ENCODE peak calls at places on chromosomes 6 and 20, in ten cellular contexts. One of them, this sample, is unnamed.

GRCh38 chr20:13684566-13685222 is 46.0 kb upstream of the TASP1 start:
- DNase-seq in breast epithelium: no peak
- DNase-seq in pancreas: no peak
- DNase-seq in neural crest cell: no peak
- DNase-seq in BJ: no peak
- DNase-seq in A673: no peak
- DNase-seq in IMR-90: no peak
- DNase-seq in psoas muscle: no peak
- DNase-seq in HFFc6: no peak
- DNase-seq in left lung: no peak
- DNase-seq in this sample: no peak

GRCh38 chr6:118468682-118469465 is 79.2 kb upstream of the PLN start:
- DNase-seq in psoas muscle: no peak
- DNase-seq in IMR-90: peak; percentile 56
- DNase-seq in neural crest cell: no peak
- DNase-seq in left lung: no peak
- DNase-seq in BJ: no peak
- DNase-seq in HFFc6: no peak
- DNase-seq in pancreas: no peak
- DNase-seq in A673: no peak
- DNase-seq in breast epithelium: no peak
- DNase-seq in this sample: peak; percentile 37

GRCh38 chr20:38426006-38426405 is 9.1 kb downstream of the SNHG17 start:
- DNase-seq in pancreas: no peak
- DNase-seq in psoas muscle: no peak
- DNase-seq in BJ: peak; percentile 73
- DNase-seq in A673: peak; percentile 75
- DNase-seq in IMR-90: peak; percentile 95
- DNase-seq in neural crest cell: no peak
- DNase-seq in HFFc6: peak; percentile 92
- DNase-seq in left lung: peak; percentile 44
- DNase-seq in breast epithelium: no peak
- DNase-seq in this sample: peak; percentile 87

GRCh38 chr6:43120938-43121913 is 45.1 kb downstream of the PTK7 start:
- DNase-seq in A673: peak; percentile 83
- DNase-seq in breast epithelium: peak; percentile 71
- DNase-seq in psoas muscle: peak; percentile 86
- DNase-seq in pancreas: no peak
- DNase-seq in BJ: peak; percentile 95
- DNase-seq in HFFc6: peak; percentile 98
- DNase-seq in IMR-90: peak; percentile 98
- DNase-seq in neural crest cell: no peak
- DNase-seq in left lung: peak; percentile 59
- DNase-seq in this sample: peak; percentile 98

GRCh38 chr6:48087448-48087847 is 23.5 kb downstream of the PTCHD4 start:
- DNase-seq in breast epithelium: no peak
- DNase-seq in neural crest cell: no peak
- DNase-seq in psoas muscle: no peak
- DNase-seq in pancreas: no peak
- DNase-seq in IMR-90: peak; percentile 23
- DNase-seq in HFFc6: peak; percentile 15
- DNase-seq in BJ: no peak
- DNase-seq in left lung: no peak
- DNase-seq in A673: peak; percentile 39
- DNase-seq in this sample: no peak

GRCh38 chr20:36792422-36792821 is 18.9 kb upstream of the DSN1 start:
- DNase-seq in neural crest cell: no peak
- DNase-seq in breast epithelium: no peak
- DNase-seq in left lung: no peak
- DNase-seq in psoas muscle: no peak
- DNase-seq in pancreas: peak; percentile 21
- DNase-seq in IMR-90: peak; percentile 72
- DNase-seq in BJ: no peak
- DNase-seq in HFFc6: peak; percentile 76
- DNase-seq in A673: peak; percentile 65
- DNase-seq in this sample: peak; percentile 51

GRCh38 chr6:54245265-54245664 is 63.0 kb upstream of the TINAG start:
- DNase-seq in pancreas: no peak
- DNase-seq in neural crest cell: no peak
- DNase-seq in left lung: no peak
- DNase-seq in psoas muscle: no peak
- DNase-seq in A673: no peak
- DNase-seq in BJ: no peak
- DNase-seq in HFFc6: no peak
- DNase-seq in IMR-90: no peak
- DNase-seq in breast epithelium: no peak
- DNase-seq in this sample: no peak

GRCh38 chr20:15637971-15638754 is 935.1 kb downstream of the KIF16B start:
- DNase-seq in A673: no peak
- DNase-seq in left lung: no peak
- DNase-seq in HFFc6: no peak
- DNase-seq in IMR-90: no peak
- DNase-seq in pancreas: peak; percentile 15
- DNase-seq in BJ: no peak
- DNase-seq in breast epithelium: peak; percentile 58
- DNase-seq in neural crest cell: peak; percentile 17
- DNase-seq in psoas muscle: no peak
- DNase-seq in this sample: no peak

GRCh38 chr20:49607568-49607967 is 39.6 kb upstream of the PTGIS start:
- DNase-seq in breast epithelium: no peak
- DNase-seq in A673: no peak
- DNase-seq in pancreas: no peak
- DNase-seq in neural crest cell: no peak
- DNase-seq in left lung: no peak
- DNase-seq in IMR-90: no peak
- DNase-seq in HFFc6: no peak
- DNase-seq in psoas muscle: no peak
- DNase-seq in BJ: no peak
- DNase-seq in this sample: no peak

GRCh38 chr20:49602370-49603208 is 34.7 kb upstream of the PTGIS start:
- DNase-seq in pancreas: no peak
- DNase-seq in psoas muscle: peak; percentile 53
- DNase-seq in IMR-90: peak; percentile 41
- DNase-seq in A673: no peak
- DNase-seq in breast epithelium: no peak
- DNase-seq in left lung: no peak
- DNase-seq in HFFc6: no peak
- DNase-seq in neural crest cell: no peak
- DNase-seq in BJ: no peak
- DNase-seq in this sample: no peak

GRCh38 chr20:49601153-49601924 is 33.4 kb upstream of the PTGIS start:
- DNase-seq in neural crest cell: no peak
- DNase-seq in psoas muscle: no peak
- DNase-seq in left lung: no peak
- DNase-seq in A673: no peak
- DNase-seq in IMR-90: no peak
- DNase-seq in breast epithelium: no peak
- DNase-seq in BJ: no peak
- DNase-seq in HFFc6: no peak
- DNase-seq in pancreas: no peak
- DNase-seq in this sample: no peak

GRCh38 chr20:49599746-49600113 is 31.8 kb upstream of the PTGIS start:
- DNase-seq in breast epithelium: no peak
- DNase-seq in HFFc6: no peak
- DNase-seq in left lung: no peak
- DNase-seq in A673: no peak
- DNase-seq in pancreas: no peak
- DNase-seq in neural crest cell: no peak
- DNase-seq in psoas muscle: no peak
- DNase-seq in BJ: no peak
- DNase-seq in IMR-90: no peak
- DNase-seq in this sample: no peak

GRCh38 chr20:49603209-49603627 is 35.3 kb upstream of the PTGIS start:
- DNase-seq in IMR-90: peak; percentile 45
- DNase-seq in neural crest cell: no peak
- DNase-seq in psoas muscle: peak; percentile 67
- DNase-seq in HFFc6: peak; percentile 69
- DNase-seq in A673: no peak
- DNase-seq in left lung: no peak
- DNase-seq in breast epithelium: no peak
- DNase-seq in pancreas: no peak
- DNase-seq in BJ: peak; percentile 84
- DNase-seq in this sample: peak; percentile 43
- TF ChIP-seq CTCF in IMR-90: peak; percentile 46
- TF ChIP-seq CTCF in neural crest cell: peak; percentile 52
- TF ChIP-seq CTCF in psoas muscle: peak; percentile 15
- TF ChIP-seq CTCF in HFFc6: peak; percentile 53
- TF ChIP-seq CTCF in A673: peak; percentile 42
- TF ChIP-seq CTCF in left lung: no peak
- TF ChIP-seq CTCF in breast epithelium: no peak
- TF ChIP-seq CTCF in pancreas: no peak
- TF ChIP-seq CTCF in BJ: peak; percentile 45
- TF ChIP-seq CTCF in this sample: peak; percentile 78

DNA sequence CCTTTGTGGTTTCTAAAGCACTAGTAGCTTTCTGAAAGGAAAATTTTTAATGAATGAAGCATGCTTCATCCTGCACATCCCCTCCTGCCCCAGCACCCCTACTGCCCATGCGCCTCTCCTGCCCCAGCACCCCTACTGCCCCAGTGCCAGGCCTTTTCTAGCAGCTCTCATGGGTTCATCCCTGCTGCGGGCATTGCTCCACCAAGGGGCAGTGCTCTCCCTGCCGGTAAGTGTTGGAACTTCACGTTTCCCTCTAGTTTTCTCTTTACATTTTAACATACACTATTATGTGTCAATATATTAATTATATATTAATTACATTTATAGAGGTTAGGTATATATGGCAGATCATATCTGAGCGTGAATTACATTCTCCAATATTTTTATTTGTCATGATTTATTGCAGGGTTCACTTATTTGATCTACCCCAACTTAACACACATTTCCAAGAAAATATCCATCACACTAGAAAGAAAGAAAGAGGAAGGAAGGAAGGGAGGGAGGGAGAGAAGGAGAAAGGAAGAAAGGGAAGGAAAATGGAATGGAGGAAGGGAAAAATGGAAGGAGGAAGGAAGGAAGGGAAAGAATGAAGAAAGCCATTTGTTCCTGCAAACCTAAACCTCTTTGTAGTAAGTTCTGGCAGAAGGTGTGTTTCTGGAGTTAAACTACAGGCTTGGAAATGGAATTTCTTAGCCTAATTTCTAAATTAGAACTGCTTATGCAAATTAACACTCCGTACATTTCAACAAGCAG is 46.8 kb downstream of the CEP43 start:
- DNase-seq in IMR-90: no peak
- DNase-seq in psoas muscle: no peak
- DNase-seq in HFFc6: no peak
- DNase-seq in pancreas: no peak
- DNase-seq in left lung: no peak
- DNase-seq in neural crest cell: no peak
- DNase-seq in breast epithelium: no peak
- DNase-seq in A673: no peak
- DNase-seq in BJ: no peak
- DNase-seq in this sample: no peak
- TF ChIP-seq CTCF in IMR-90: no peak
- TF ChIP-seq CTCF in psoas muscle: no peak
- TF ChIP-seq CTCF in HFFc6: peak; percentile 46
- TF ChIP-seq CTCF in pancreas: no peak
- TF ChIP-seq CTCF in left lung: peak; percentile 9
- TF ChIP-seq CTCF in neural crest cell: peak; percentile 16
- TF ChIP-seq CTCF in breast epithelium: no peak
- TF ChIP-seq CTCF in A673: peak; percentile 31
- TF ChIP-seq CTCF in BJ: peak; percentile 12
- TF ChIP-seq CTCF in this sample: peak; percentile 28

GRCh38 chr20:62830821-62831220 is 14.0 kb downstream of the COL9A3 start:
- DNase-seq in pancreas: no peak
- DNase-seq in A673: no peak
- DNase-seq in psoas muscle: peak; percentile 36
- DNase-seq in BJ: no peak
- DNase-seq in left lung: no peak
- DNase-seq in breast epithelium: no peak
- DNase-seq in HFFc6: no peak
- DNase-seq in neural crest cell: no peak
- DNase-seq in IMR-90: no peak
- DNase-seq in this sample: no peak

GRCh38 chr20:62832951-62833391 is 16.1 kb downstream of the COL9A3 start:
- DNase-seq in pancreas: no peak
- DNase-seq in breast epithelium: no peak
- DNase-seq in HFFc6: no peak
- DNase-seq in BJ: no peak
- DNase-seq in IMR-90: no peak
- DNase-seq in A673: no peak
- DNase-seq in neural crest cell: no peak
- DNase-seq in left lung: no peak
- DNase-seq in psoas muscle: no peak
- DNase-seq in this sample: no peak

GRCh38 chr20:62831361-62831788 is 14.5 kb downstream of the COL9A3 start:
- DNase-seq in breast epithelium: no peak
- DNase-seq in left lung: no peak
- DNase-seq in BJ: no peak
- DNase-seq in psoas muscle: peak; percentile 39
- DNase-seq in IMR-90: no peak
- DNase-seq in neural crest cell: no peak
- DNase-seq in A673: no peak
- DNase-seq in HFFc6: no peak
- DNase-seq in pancreas: peak; percentile 77
- DNase-seq in this sample: no peak

GRCh38 chr20:62831854-62832211 is 15.0 kb downstream of the COL9A3 start:
- DNase-seq in psoas muscle: peak; percentile 3
- DNase-seq in breast epithelium: no peak
- DNase-seq in neural crest cell: no peak
- DNase-seq in IMR-90: no peak
- DNase-seq in HFFc6: no peak
- DNase-seq in pancreas: no peak
- DNase-seq in A673: no peak
- DNase-seq in left lung: no peak
- DNase-seq in BJ: no peak
- DNase-seq in this sample: no peak

DNA sequence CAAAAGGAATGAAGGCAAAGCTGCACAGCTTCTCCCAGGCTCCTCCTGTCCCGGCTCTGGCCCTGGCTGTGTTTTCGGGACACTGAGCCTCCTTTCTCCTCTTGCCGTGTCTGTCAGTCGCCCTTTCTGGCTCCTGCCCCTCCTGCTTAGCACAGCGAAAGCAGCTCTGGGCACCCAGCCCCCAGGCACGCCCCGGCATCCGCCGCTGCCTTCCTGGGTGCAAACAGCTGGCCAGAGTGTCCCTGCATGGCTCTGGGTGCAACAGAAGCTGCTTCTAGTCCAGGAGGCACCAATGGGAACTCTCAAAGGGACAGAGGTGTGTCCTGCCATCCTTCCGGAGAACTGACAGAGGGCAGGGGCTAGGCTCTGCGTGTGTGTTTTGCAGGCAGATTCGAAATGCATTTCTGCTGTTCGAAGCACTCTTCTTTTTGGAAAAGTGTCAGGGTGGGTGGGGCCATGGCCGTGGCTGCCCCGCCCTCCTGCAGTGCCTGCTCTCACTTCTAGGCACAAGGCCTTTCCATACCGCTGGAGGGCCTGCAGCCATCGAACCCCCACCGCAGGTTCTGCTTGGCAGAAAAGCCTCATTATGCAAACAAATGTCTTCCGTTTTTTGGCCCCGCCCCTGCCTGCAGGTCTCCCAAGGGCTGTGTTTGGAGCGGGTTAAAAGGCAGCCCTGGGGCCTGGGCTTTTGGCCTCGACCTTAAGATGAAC is 15.5 kb downstream of the COL9A3 start:
- DNase-seq in psoas muscle: peak; percentile 57
- DNase-seq in breast epithelium: peak; percentile 52
- DNase-seq in left lung: peak; percentile 80
- DNase-seq in IMR-90: no peak
- DNase-seq in HFFc6: no peak
- DNase-seq in A673: peak; percentile 72
- DNase-seq in pancreas: no peak
- DNase-seq in neural crest cell: no peak
- DNase-seq in BJ: no peak
- DNase-seq in this sample: no peak
- TF ChIP-seq CTCF in psoas muscle: no peak
- TF ChIP-seq CTCF in breast epithelium: no peak
- TF ChIP-seq CTCF in left lung: no peak
- TF ChIP-seq CTCF in IMR-90: no peak
- TF ChIP-seq CTCF in HFFc6: no peak
- TF ChIP-seq CTCF in A673: no peak
- TF ChIP-seq CTCF in pancreas: no peak
- TF ChIP-seq CTCF in neural crest cell: no peak
- TF ChIP-seq CTCF in BJ: no peak
- TF ChIP-seq CTCF in this sample: no peak

DNA sequence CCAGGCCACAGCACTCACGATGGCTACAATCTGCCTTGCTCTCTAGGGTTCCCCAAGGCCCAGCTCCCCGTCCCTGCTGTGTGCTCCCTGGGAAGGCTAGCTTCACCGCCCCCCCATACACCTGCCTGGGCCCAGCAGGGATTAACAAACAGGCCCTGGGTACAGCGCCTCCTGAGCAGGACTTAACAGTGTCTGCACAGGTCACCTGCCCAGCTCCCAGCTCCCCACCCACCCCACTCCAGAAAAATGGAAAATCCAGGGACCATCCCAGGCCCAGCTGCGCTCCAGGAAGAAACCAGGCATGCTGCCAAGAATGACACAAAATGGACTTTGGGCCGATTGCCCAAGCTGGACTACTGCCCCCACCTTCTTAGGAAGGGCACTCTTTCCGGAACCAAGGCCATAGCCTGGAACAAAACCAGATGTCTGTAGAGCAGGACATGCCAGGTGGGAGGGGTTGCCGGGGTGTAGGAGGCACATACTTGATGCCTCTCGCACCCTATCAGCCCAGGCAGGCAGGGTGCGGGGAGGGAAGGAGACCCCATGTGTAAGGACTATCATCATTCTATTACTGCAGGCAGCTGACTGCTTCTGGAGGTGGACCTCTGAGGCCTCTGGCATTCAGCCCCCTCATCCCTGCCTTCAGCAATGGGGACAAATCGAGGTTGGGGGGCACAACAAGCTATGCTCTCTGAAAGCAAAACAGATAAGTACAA is 104.9 kb downstream of the SNX5 start:
- DNase-seq in psoas muscle: no peak
- DNase-seq in A673: no peak
- DNase-seq in IMR-90: peak; percentile 52
- DNase-seq in neural crest cell: no peak
- DNase-seq in left lung: no peak
- DNase-seq in breast epithelium: no peak
- DNase-seq in pancreas: peak; percentile 86
- DNase-seq in HFFc6: no peak
- DNase-seq in BJ: no peak
- DNase-seq in this sample: no peak
- TF ChIP-seq CTCF in psoas muscle: no peak
- TF ChIP-seq CTCF in A673: no peak
- TF ChIP-seq CTCF in IMR-90: no peak
- TF ChIP-seq CTCF in neural crest cell: no peak
- TF ChIP-seq CTCF in left lung: no peak
- TF ChIP-seq CTCF in breast epithelium: no peak
- TF ChIP-seq CTCF in pancreas: no peak
- TF ChIP-seq CTCF in HFFc6: no peak
- TF ChIP-seq CTCF in BJ: no peak
- TF ChIP-seq CTCF in this sample: no peak